ENCODE peak calls at places on chromosomes 1 and 21, in six cellular contexts. L, E, F, I, P and J are unnamed samples.

GRCh38 chr1:174040387-174040786 is 18.2 kb upstream of the RC3H1 start:
- DNase-seq in L (no peak), E (no peak), F (peak; percentile 55), I (peak; percentile 85), P (no peak), J (no peak)

GRCh38 chr1:232767381-232768074 is 37.7 kb upstream of the MAP10 start:
- DNase-seq in L (no peak), E (peak; percentile 52), F (peak; percentile 22), I (peak; percentile 90), P (no peak), J (no peak)

GRCh38 chr1:23577056-23577985 is 18.0 kb upstream of the ID3 start:
- DNase-seq in L (no peak), E (no peak), F (no peak), I (peak; percentile 97), P (peak; percentile 68), J (peak; percentile 72)

GRCh38 chr1:232922475-232922874 is 27.9 kb upstream of the NTPCR start:
- DNase-seq in L (no peak), E (no peak), F (no peak), I (peak; percentile 83), P (no peak), J (no peak)

GRCh38 chr1:167635233-167635648 is 5.2 kb downstream of the RCSD1 start:
- DNase-seq in L (peak; percentile 80), E (no peak), F (no peak), I (peak; percentile 26), P (peak; percentile 70), J (peak; percentile 71)

GRCh38 chr21:42252778-42253340 is 33.9 kb downstream of the ABCG1 start:
- DNase-seq in L (no peak), E (no peak), F (no peak), I (no peak), P (no peak), J (no peak)

GRCh38 chr1:54481201-54481884 is 66.7 kb upstream of the ACOT11 start:
- DNase-seq in L (no peak), E (no peak), F (no peak), I (no peak), P (no peak), J (no peak)

GRCh38 chr1:111987502-111987901 is 2.0 kb downstream of the KCND3 start:
- DNase-seq in L (no peak), E (no peak), F (no peak), I (no peak), P (no peak), J (peak; percentile 50)

GRCh38 chr1:161196521-161197451 is 2.1 kb downstream of the ADAMTS4 start:
- DNase-seq in L (peak; percentile 65), E (no peak), F (peak; percentile 78), I (peak; percentile 48), P (peak; percentile 43), J (peak; percentile 52)
- H3K4me3 ChIP-seq in L (peak overlapping the region; percentile 30), E (no peak overlapping the region), F (peak overlapping the region; percentile 47), I (peak overlapping the region; percentile 45), P (no peak overlapping the region), J (peak overlapping the region; percentile 48)

GRCh38 chr1:120179420-120180348 is 3.4 kb upstream of the SEC22B start:
- DNase-seq in L (peak; percentile 12), E (no peak), F (peak; percentile 47), I (peak; percentile 88), P (peak; percentile 15), J (peak; percentile 25)
- H3K4me3 ChIP-seq in L (no peak overlapping the region), E (no peak overlapping the region), F (peak overlapping the region; percentile 21), I (peak overlapping the region; percentile 40), P (no peak overlapping the region), J (peak overlapping the region; percentile 48)

GRCh38 chr1:231417503-231417902 is 4.6 kb downstream of the EGLN1 start:
- DNase-seq in L (no peak), E (no peak), F (no peak), I (no peak), P (no peak), J (no peak)

GRCh38 chr1:231419738-231420298 is 2.3 kb downstream of the EGLN1 start:
- DNase-seq in L (no peak), E (no peak), F (no peak), I (peak; percentile 38), P (no peak), J (no peak)

GRCh38 chr1:231418101-231418740 is 3.9 kb downstream of the EGLN1 start:
- DNase-seq in L (no peak), E (no peak), F (no peak), I (no peak), P (no peak), J (no peak)

GRCh38 chr1:231419147-231419546 is 2.9 kb downstream of the EGLN1 start:
- DNase-seq in L (no peak), E (no peak), F (no peak), I (no peak), P (no peak), J (no peak)

GRCh38 chr1:231418741-231419107 is 3.4 kb downstream of the EGLN1 start:
- DNase-seq in L (no peak), E (no peak), F (no peak), I (no peak), P (no peak), J (no peak)
- H3K4me3 ChIP-seq in L (no peak overlapping the region), E (peak overlapping the region; percentile 80), F (peak overlapping the region; percentile 88), I (peak overlapping the region; percentile 95), P (no peak overlapping the region), J (peak overlapping the region; percentile 18)

GRCh38 chr1:37472281-37472680 is 2.1 kb upstream of the ZC3H12A start:
- DNase-seq in L (no peak), E (no peak), F (no peak), I (no peak), P (no peak), J (no peak)
- H3K4me3 ChIP-seq in L (no peak overlapping the region), E (peak overlapping the region; percentile 85), F (no peak overlapping the region), I (no peak overlapping the region), P (no peak overlapping the region), J (no peak overlapping the region)

GRCh38 chr1:157993179-157994080 is at the start of gene KIRREL1:
- DNase-seq in L (peak; percentile 93), E (no peak), F (no peak), I (peak; percentile 78), P (peak; percentile 66), J (peak; percentile 74)

GRCh38 chr1:157994704-157995540 is 1.5 kb downstream of the KIRREL1 start:
- DNase-seq in L (peak; percentile 43), E (no peak), F (no peak), I (peak; percentile 41), P (peak; percentile 43), J (peak; percentile 27)

GRCh38 chr1:157994081-157994581 is 686 bp downstream of the KIRREL1 start:
- DNase-seq in L (peak; percentile 81), E (no peak), F (no peak), I (no peak), P (peak; percentile 38), J (no peak)

GRCh38 chr1:157992031-157992568 is 1.3 kb upstream of the KIRREL1 start:
- DNase-seq in L (peak; percentile 81), E (peak; percentile 69), F (no peak), I (peak; percentile 48), P (peak; percentile 87), J (peak; percentile 72)

DNA sequence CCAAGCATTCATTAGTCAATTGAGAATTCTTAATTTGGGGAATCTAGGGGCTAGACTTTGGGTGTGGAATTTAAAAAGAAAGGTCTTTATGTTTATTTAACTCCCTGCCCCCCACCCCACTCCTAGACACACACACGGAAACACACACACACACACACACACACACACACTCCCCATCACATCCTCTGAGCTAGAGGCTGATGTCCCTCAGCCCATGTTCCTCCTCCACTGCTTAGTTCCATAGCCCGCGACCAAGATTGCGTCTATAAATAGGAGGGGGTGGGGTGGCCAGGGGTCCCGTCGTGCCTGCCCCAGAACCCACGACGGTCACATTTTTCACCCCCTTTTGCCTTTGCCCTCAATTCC is 649 bp upstream of the KIRREL1 start:
- DNase-seq in L (no peak), E (no peak), F (no peak), I (no peak), P (no peak), J (no peak)
- H3K4me3 ChIP-seq in L (peak overlapping the region; percentile 96), E (peak overlapping the region; percentile 98), F (peak overlapping the region; percentile 79), I (peak overlapping the region; percentile 91), P (peak overlapping the region; percentile 84), J (peak overlapping the region; percentile 78)

GRCh38 chr1:225645194-225645593 is 7.7 kb downstream of the ENAH start:
- DNase-seq in L (no peak), E (no peak), F (no peak), I (no peak), P (no peak), J (no peak)
- H3K4me3 ChIP-seq in L (no peak overlapping the region), E (no peak overlapping the region), F (no peak overlapping the region), I (no peak overlapping the region), P (no peak overlapping the region), J (no peak overlapping the region)

GRCh38 chr21:45479691-45480675 is 62.3 kb downstream of the SLC19A1 start:
- DNase-seq in L (no peak), E (no peak), F (no peak), I (no peak), P (no peak), J (peak; percentile 9)

GRCh38 chr21:45478115-45478801 is 64.0 kb downstream of the SLC19A1 start:
- DNase-seq in L (peak; percentile 96), E (no peak), F (no peak), I (peak; percentile 57), P (peak; percentile 79), J (peak; percentile 70)

GRCh38 chr21:45480701-45481500 is 61.3 kb downstream of the SLC19A1 start:
- DNase-seq in L (no peak), E (no peak), F (no peak), I (no peak), P (no peak), J (peak; percentile 11)

GRCh38 chr21:45477176-45478114 is 64.8 kb downstream of the SLC19A1 start:
- DNase-seq in L (no peak), E (no peak), F (no peak), I (no peak), P (no peak), J (peak; percentile 13)

GRCh38 chr21:45478816-45479669 is 63.2 kb downstream of the SLC19A1 start:
- DNase-seq in L (no peak), E (no peak), F (no peak), I (no peak), P (no peak), J (peak; percentile 8)
- H3K4me3 ChIP-seq in L (no peak overlapping the region), E (no peak overlapping the region), F (no peak overlapping the region), I (no peak overlapping the region), P (no peak overlapping the region), J (no peak overlapping the region)

GRCh38 chr1:2528966-2529750 is 905 bp downstream of the HES5 start:
- DNase-seq in L (peak; percentile 93), E (no peak), F (no peak), I (no peak), P (peak; percentile 38), J (peak; percentile 61)
- H3K4me3 ChIP-seq in L (peak overlapping the region; percentile 29), E (no peak overlapping the region), F (no peak overlapping the region), I (no peak overlapping the region), P (no peak overlapping the region), J (no peak overlapping the region)